ENCODE peak calls at places on chromosome 17, in four cellular contexts. One of them, this sample, is unnamed.

GRCh38 chr17:29469251-29469650 is 79.1 kb downstream of the TAOK1 start:
- DNase-seq in naive thymus-derived CD8-positive, alpha-beta T cell: no peak
- DNase-seq in type B pancreatic cell: no peak
- DNase-seq in AG04450: no peak
- DNase-seq in this sample: no peak

GRCh38 chr17:63701477-63702222 is 1.7 kb upstream of the LIMD2 start:
- DNase-seq in naive thymus-derived CD8-positive, alpha-beta T cell: peak; percentile 79
- DNase-seq in type B pancreatic cell: no peak
- DNase-seq in AG04450: no peak
- DNase-seq in this sample: peak; percentile 51

GRCh38 chr17:27607692-27608091 is 23.3 kb upstream of the LGALS9 start:
- DNase-seq in naive thymus-derived CD8-positive, alpha-beta T cell: no peak
- DNase-seq in type B pancreatic cell: no peak
- DNase-seq in AG04450: no peak
- DNase-seq in this sample: no peak

GRCh38 chr17:81025065-81025751 is 9.7 kb upstream of the BAIAP2 start:
- DNase-seq in naive thymus-derived CD8-positive, alpha-beta T cell: no peak
- DNase-seq in type B pancreatic cell: no peak
- DNase-seq in AG04450: no peak
- DNase-seq in this sample: no peak

GRCh38 chr17:64982139-64982802 is 63.0 kb upstream of the LRRC37A3 start:
- DNase-seq in naive thymus-derived CD8-positive, alpha-beta T cell: no peak
- DNase-seq in type B pancreatic cell: no peak
- DNase-seq in AG04450: no peak
- DNase-seq in this sample: no peak

GRCh38 chr17:27973258-27974044 is 69.0 kb upstream of the NLK start:
- DNase-seq in naive thymus-derived CD8-positive, alpha-beta T cell: no peak
- DNase-seq in type B pancreatic cell: no peak
- DNase-seq in AG04450: no peak
- DNase-seq in this sample: no peak

GRCh38 chr17:40478486-40478885 is 22.9 kb downstream of the TNS4 start:
- DNase-seq in naive thymus-derived CD8-positive, alpha-beta T cell: no peak
- DNase-seq in type B pancreatic cell: no peak
- DNase-seq in AG04450: no peak
- DNase-seq in this sample: no peak

GRCh38 chr17:60577147-60577925 is 22.7 kb upstream of the PPM1D start:
- DNase-seq in naive thymus-derived CD8-positive, alpha-beta T cell: no peak
- DNase-seq in type B pancreatic cell: no peak
- DNase-seq in AG04450: no peak
- DNase-seq in this sample: no peak

GRCh38 chr17:30234296-30234695 is 1.2 kb downstream of the SLC6A4 start:
- DNase-seq in naive thymus-derived CD8-positive, alpha-beta T cell: no peak
- DNase-seq in type B pancreatic cell: no peak
- DNase-seq in AG04450: no peak
- DNase-seq in this sample: no peak

GRCh38 chr17:82238562-82239201 is 9.8 kb downstream of the SLC16A3 start:
- DNase-seq in naive thymus-derived CD8-positive, alpha-beta T cell: no peak
- DNase-seq in type B pancreatic cell: no peak
- DNase-seq in AG04450: no peak
- DNase-seq in this sample: no peak

GRCh38 chr17:62804822-62805221 is 3.3 kb downstream of the MARCHF10 start:
- DNase-seq in naive thymus-derived CD8-positive, alpha-beta T cell: no peak
- DNase-seq in type B pancreatic cell: no peak
- DNase-seq in AG04450: no peak
- DNase-seq in this sample: no peak

GRCh38 chr17:76544123-76544915 is 4.5 kb downstream of the PRCD start:
- DNase-seq in naive thymus-derived CD8-positive, alpha-beta T cell: no peak
- DNase-seq in type B pancreatic cell: no peak
- DNase-seq in AG04450: no peak
- DNase-seq in this sample: no peak

GRCh38 chr17:12547829-12548228 is 117.9 kb upstream of the MYOCD start:
- DNase-seq in naive thymus-derived CD8-positive, alpha-beta T cell: no peak
- DNase-seq in type B pancreatic cell: no peak
- DNase-seq in AG04450: no peak
- DNase-seq in this sample: no peak

GRCh38 chr17:19338031-19338990 is 24.2 kb downstream of the B9D1 start:
- DNase-seq in naive thymus-derived CD8-positive, alpha-beta T cell: peak; percentile 49
- DNase-seq in type B pancreatic cell: no peak
- DNase-seq in AG04450: no peak
- DNase-seq in this sample: peak; percentile 84

GRCh38 chr17:28549274-28550132 is 2.9 kb downstream of the UNC119 start:
- DNase-seq in naive thymus-derived CD8-positive, alpha-beta T cell: peak; percentile 50
- DNase-seq in type B pancreatic cell: no peak
- DNase-seq in AG04450: no peak
- DNase-seq in this sample: peak; percentile 61

GRCh38 chr17:49971848-49972485 is 3.0 kb downstream of the DLX4 start:
- DNase-seq in naive thymus-derived CD8-positive, alpha-beta T cell: no peak
- DNase-seq in type B pancreatic cell: no peak
- DNase-seq in AG04450: no peak
- DNase-seq in this sample: no peak

GRCh38 chr17:18025596-18026407 is 13.2 kb downstream of the ATPAF2 start:
- DNase-seq in naive thymus-derived CD8-positive, alpha-beta T cell: no peak
- DNase-seq in type B pancreatic cell: no peak
- DNase-seq in AG04450: no peak
- DNase-seq in this sample: no peak

GRCh38 chr17:44780845-44781480 is 22.2 kb downstream of the ADAM11 start:
- DNase-seq in naive thymus-derived CD8-positive, alpha-beta T cell: no peak
- DNase-seq in type B pancreatic cell: no peak
- DNase-seq in AG04450: no peak
- DNase-seq in this sample: no peak

GRCh38 chr17:48546187-48546923 is 1.4 kb upstream of the HOXB2 start:
- DNase-seq in naive thymus-derived CD8-positive, alpha-beta T cell: no peak
- DNase-seq in type B pancreatic cell: no peak
- DNase-seq in AG04450: no peak
- DNase-seq in this sample: no peak

GRCh38 chr17:35373532-35373983 is at the start of gene SLFN11:
- DNase-seq in naive thymus-derived CD8-positive, alpha-beta T cell: peak; percentile 85
- DNase-seq in type B pancreatic cell: no peak
- DNase-seq in AG04450: peak; percentile 93
- DNase-seq in this sample: peak; percentile 82

GRCh38 chr17:59505610-59506276 is 59.7 kb upstream of the DHX40 start:
- DNase-seq in naive thymus-derived CD8-positive, alpha-beta T cell: no peak
- DNase-seq in type B pancreatic cell: peak; percentile 34
- DNase-seq in AG04450: no peak
- DNase-seq in this sample: no peak

GRCh38 chr17:45221997-45222272 is 250 bp downstream of the FMNL1 start:
- DNase-seq in naive thymus-derived CD8-positive, alpha-beta T cell: no peak
- DNase-seq in type B pancreatic cell: no peak
- DNase-seq in AG04450: no peak
- DNase-seq in this sample: no peak

GRCh38 chr17:45332989-45333701 is 16.3 kb upstream of the MAP3K14 start:
- DNase-seq in naive thymus-derived CD8-positive, alpha-beta T cell: no peak
- DNase-seq in type B pancreatic cell: no peak
- DNase-seq in AG04450: no peak
- DNase-seq in this sample: no peak

GRCh38 chr17:68054296-68054900 is 18.9 kb downstream of the KPNA2 start:
- DNase-seq in naive thymus-derived CD8-positive, alpha-beta T cell: no peak
- DNase-seq in type B pancreatic cell: no peak
- DNase-seq in AG04450: peak; percentile 61
- DNase-seq in this sample: no peak

GRCh38 chr17:19304209-19304608 is 58.3 kb downstream of the B9D1 start:
- DNase-seq in naive thymus-derived CD8-positive, alpha-beta T cell: no peak
- DNase-seq in type B pancreatic cell: no peak
- DNase-seq in AG04450: no peak
- DNase-seq in this sample: no peak

GRCh38 chr17:29930399-29931010 is 477 bp upstream of the SSH2 start:
- DNase-seq in naive thymus-derived CD8-positive, alpha-beta T cell: no peak
- DNase-seq in type B pancreatic cell: no peak
- DNase-seq in AG04450: no peak
- DNase-seq in this sample: no peak

GRCh38 chr17:70374496-70374895 is 205.2 kb downstream of the KCNJ2 start:
- DNase-seq in naive thymus-derived CD8-positive, alpha-beta T cell: no peak
- DNase-seq in type B pancreatic cell: no peak
- DNase-seq in AG04450: no peak
- DNase-seq in this sample: no peak

GRCh38 chr17:50645748-50646682 is 11.3 kb downstream of the ABCC3 start:
- DNase-seq in naive thymus-derived CD8-positive, alpha-beta T cell: no peak
- DNase-seq in type B pancreatic cell: no peak
- DNase-seq in AG04450: no peak
- DNase-seq in this sample: no peak

GRCh38 chr17:77840156-77840555 is 118.3 kb upstream of the TNRC6C start:
- DNase-seq in naive thymus-derived CD8-positive, alpha-beta T cell: no peak
- DNase-seq in type B pancreatic cell: no peak
- DNase-seq in AG04450: no peak
- DNase-seq in this sample: no peak

GRCh38 chr17:63571632-63572310 is 21.5 kb downstream of the DCAF7 start:
- DNase-seq in naive thymus-derived CD8-positive, alpha-beta T cell: no peak
- DNase-seq in type B pancreatic cell: no peak
- DNase-seq in AG04450: peak; percentile 44
- DNase-seq in this sample: no peak

GRCh38 chr17:48575066-48575582 is 3.0 kb downstream of the HOXB4 start:
- DNase-seq in naive thymus-derived CD8-positive, alpha-beta T cell: no peak
- DNase-seq in type B pancreatic cell: no peak
- DNase-seq in AG04450: no peak
- DNase-seq in this sample: no peak

GRCh38 chr17:17849147-17849820 is 12.5 kb upstream of the SREBF1 start:
- DNase-seq in naive thymus-derived CD8-positive, alpha-beta T cell: peak; percentile 85
- DNase-seq in type B pancreatic cell: no peak
- DNase-seq in AG04450: no peak
- DNase-seq in this sample: no peak

This sample was measured in germinal center.